ENCODE peak calls at places on chromosome 17, in four cellular contexts. F, Z, Q and L are unnamed samples.

GRCh38 chr17:17514993-17515920 is 19.1 kb upstream of the RASD1 start:
- DNase-seq in F (no peak), Q (peak), Z (no peak), L (peak)

GRCh38 chr17:48550313-48551205 is 5.7 kb upstream of the HOXB2 start:
- DNase-seq in Z (no peak), F (peak), Q (no peak), L (peak)

GRCh38 chr17:77222356-77222755 is 81.6 kb downstream of the SEC14L1 start:
- DNase-seq in Z (no peak), Q (no peak), F (no peak), L (no peak)

GRCh38 chr17:79026345-79027273 is 2.6 kb downstream of the C1QTNF1 start:
- DNase-seq in Q (no peak), Z (peak), F (no peak), L (no peak)

GRCh38 chr17:12627177-12627629 is 38.5 kb upstream of the MYOCD start:
- DNase-seq in F (no peak), Z (peak), Q (no peak), L (no peak)

GRCh38 chr17:7644768-7645167 is 6.0 kb upstream of the ATP1B2 start:
- DNase-seq in Z (no peak), F (no peak), Q (no peak), L (no peak)

GRCh38 chr17:292016-292415 is 60.6 kb downstream of the RPH3AL start:
- DNase-seq in Z (no peak), Q (no peak), F (no peak), L (no peak)

GRCh38 chr17:60743812-60744211 is 66.2 kb downstream of the BCAS3 start:
- DNase-seq in Q (no peak), F (no peak), Z (no peak), L (no peak)

GRCh38 chr17:39636927-39637736 is at the start of gene STARD3:
- DNase-seq in Q (peak), F (peak), Z (peak), L (peak)

GRCh38 chr17:47280072-47280811 is 26.6 kb downstream of the ITGB3 start:
- DNase-seq in Q (no peak), Z (no peak), F (no peak), L (no peak)

GRCh38 chr17:75832164-75832651 is 12.0 kb downstream of the UNC13D start:
- DNase-seq in Z (no peak), Q (peak), F (no peak), L (no peak)

GRCh38 chr17:78766743-78767294 is 15.3 kb downstream of the CYTH1 start:
- DNase-seq in F (no peak), Z (no peak), Q (no peak), L (no peak)

GRCh38 chr17:70772761-70773160 is 603.4 kb downstream of the KCNJ2 start:
- DNase-seq in Q (no peak), Z (no peak), F (no peak), L (no peak)

GRCh38 chr17:71147906-71148305 is 972.9 kb upstream of the SOX9 start:
- DNase-seq in F (no peak), Z (no peak), Q (no peak), L (no peak)

GRCh38 chr17:75152971-75153853 is 1.1 kb downstream of the JPT1 start:
- DNase-seq in Q (no peak), Z (peak), F (peak), L (peak)

GRCh38 chr17:7651097-7651958 is 602 bp downstream of the ATP1B2 start:
- DNase-seq in F (peak), Z (no peak), Q (peak), L (peak)

GRCh38 chr17:19274893-19275292 is 37.7 kb downstream of the EPN2 start:
- DNase-seq in Z (no peak), Q (no peak), F (no peak), L (no peak)

GRCh38 chr17:1168537-1169234 is 11.1 kb downstream of the ABR start:
- DNase-seq in Q (no peak), Z (no peak), F (no peak), L (no peak)

GRCh38 chr17:38579934-38580333 is 25.8 kb downstream of the SRCIN1 start:
- DNase-seq in Q (peak), F (peak), Z (peak), L (peak)

GRCh38 chr17:1934901-1935300 is 90.2 kb downstream of the RTN4RL1 start:
- DNase-seq in Q (no peak), F (no peak), Z (no peak), L (no peak)

GRCh38 chr17:30321314-30321713 is 12.5 kb downstream of the TMIGD1 start:
- DNase-seq in Q (no peak), Z (no peak), F (no peak), L (no peak)

GRCh38 chr17:6471531-6472465 is 27.5 kb downstream of the PIMREG start:
- DNase-seq in Q (no peak), F (peak), Z (no peak), L (no peak)

GRCh38 chr17:73359987-73360410 is 48.2 kb upstream of the CDC42EP4 start:
- DNase-seq in Q (peak), Z (peak), F (no peak), L (peak)

GRCh38 chr17:19387921-19388521 is 1.0 kb upstream of the MFAP4 start:
- DNase-seq in Z (no peak), F (no peak), Q (no peak), L (no peak)

GRCh38 chr17:80117491-80118401 is 16.4 kb downstream of the GAA start:
- DNase-seq in Q (peak), Z (no peak), F (no peak), L (no peak)

GRCh38 chr17:66405836-66406679 is 103.6 kb downstream of the PRKCA start:
- DNase-seq in Z (no peak), Q (no peak), F (no peak), L (no peak)
- TF ChIP-seq ATF2 in Z (no peak), Q (no peak), F (no peak), L (no peak)

DNA sequence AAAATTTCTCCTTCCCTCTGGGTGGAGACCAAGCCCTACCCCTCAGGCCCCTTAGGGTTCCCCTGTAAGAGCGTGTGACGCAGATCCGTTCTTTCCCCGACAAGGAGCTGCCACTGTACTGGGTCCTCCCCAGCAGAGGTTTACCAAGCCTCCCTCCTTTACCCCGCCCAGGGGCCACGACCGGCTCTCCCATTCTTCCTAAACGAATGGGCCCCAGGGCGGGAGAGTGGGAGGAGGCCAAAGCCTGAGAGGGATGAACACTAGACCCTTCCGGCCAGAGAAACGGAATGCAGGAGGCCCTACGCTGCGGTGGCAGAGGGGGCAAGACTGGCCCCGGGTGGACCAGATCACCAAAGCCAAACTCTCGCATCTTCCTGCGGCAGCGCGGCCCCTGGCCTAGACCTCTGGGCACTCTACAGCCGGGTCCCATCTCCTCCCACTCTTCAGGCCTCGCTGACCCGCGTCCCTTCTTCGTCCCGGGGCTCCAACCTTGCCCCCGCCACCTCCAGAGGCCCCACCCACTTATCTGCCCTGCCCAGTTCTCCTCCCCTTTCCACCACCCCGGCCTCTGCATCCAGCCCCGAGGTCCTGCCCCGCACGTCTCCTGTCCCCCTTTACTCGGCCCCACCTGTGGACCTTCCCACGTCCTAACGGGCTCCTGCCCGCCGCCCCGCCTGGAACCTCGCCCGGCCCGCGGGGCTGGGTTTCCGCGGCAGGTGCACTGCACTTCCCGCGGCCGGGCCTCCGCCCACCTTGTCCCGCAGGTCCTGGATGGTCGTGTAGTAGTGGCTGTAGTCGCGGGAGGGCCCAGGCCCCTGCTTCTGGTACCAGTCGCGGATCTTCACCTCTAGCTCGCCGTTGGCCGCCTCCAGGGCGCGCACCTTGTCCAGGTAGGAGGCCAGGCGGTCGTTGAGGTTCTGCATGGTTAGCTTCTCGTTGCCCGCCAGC is 758 bp downstream of the KRT19 start:
- DNase-seq in Z (no peak), F (peak), Q (peak), L (peak)
- TF ChIP-seq JUN in Z (no peak), F (no peak), Q (no peak), L (no peak)

GRCh38 chr17:32741381-32741780 is 135.5 kb downstream of the MYO1D start:
- DNase-seq in Q (no peak), F (no peak), Z (no peak), L (no peak)

GRCh38 chr17:32746280-32746679 is 130.6 kb downstream of the MYO1D start:
- DNase-seq in Z (no peak), F (no peak), Q (no peak), L (no peak)

GRCh38 chr17:32742686-32743538 is 134.0 kb downstream of the MYO1D start:
- DNase-seq in Z (no peak), Q (no peak), F (no peak), L (no peak)

GRCh38 chr17:32747856-32748255 is 129.1 kb downstream of the MYO1D start:
- DNase-seq in Z (peak), Q (no peak), F (no peak), L (no peak)

DNA sequence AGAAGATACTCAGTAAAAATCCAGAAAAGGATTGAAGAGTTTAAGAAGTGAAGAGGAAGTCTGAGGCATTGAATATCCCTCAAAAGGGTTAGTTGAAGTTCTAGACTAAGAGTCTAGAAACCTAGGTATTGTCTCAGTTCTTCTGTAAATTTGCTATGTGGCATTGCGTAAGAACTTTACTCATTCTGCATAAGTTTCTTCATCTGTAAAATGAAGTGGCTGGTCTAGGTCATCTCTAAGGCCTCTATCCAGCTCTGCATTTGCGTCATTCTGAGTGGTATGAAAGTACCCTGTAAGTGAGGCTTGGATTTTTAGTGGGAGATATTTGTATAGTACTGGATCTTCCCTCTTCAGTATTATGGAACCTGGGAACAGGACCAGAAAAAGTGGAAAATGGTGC is 130.2 kb downstream of the MYO1D start:
- DNase-seq in Z (no peak), Q (no peak), F (no peak), L (no peak)
- TF ChIP-seq ATF2 in Z (no peak), Q (no peak), F (no peak), L (no peak)

GRCh38 chr17:22707626-22708025 is 1015.3 kb downstream of the KCNJ18 start:
- DNase-seq in Q (no peak), F (no peak), Z (no peak), L (no peak)

GRCh38 chr17:22704674-22705073 is 1012.4 kb downstream of the KCNJ18 start:
- DNase-seq in F (no peak), Q (no peak), Z (no peak), L (no peak)

GRCh38 chr17:22703786-22704441 is 1011.6 kb downstream of the KCNJ18 start:
- DNase-seq in Q (no peak), F (peak), Z (no peak), L (no peak)

DNA sequence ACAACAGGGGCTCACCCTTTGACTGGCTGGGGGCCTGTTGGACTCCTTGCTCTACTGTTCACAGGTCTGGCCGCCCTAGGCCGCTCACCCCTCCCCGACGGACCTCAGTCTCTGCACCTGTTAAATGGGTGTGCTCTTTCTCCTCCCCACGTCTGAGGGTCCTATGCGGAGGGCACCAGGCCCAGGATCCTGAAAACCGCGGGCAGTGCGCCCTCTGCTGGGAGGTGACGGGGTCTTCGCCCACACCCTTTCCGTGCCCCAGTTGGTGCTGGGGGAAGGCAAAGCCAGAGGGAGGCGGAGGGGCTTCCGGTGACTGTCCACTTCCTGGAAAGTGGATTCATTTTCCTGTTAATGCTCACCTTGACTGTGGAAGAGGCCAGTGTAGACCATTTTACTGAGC is 1010.9 kb downstream of the KCNJ18 start:
- DNase-seq in Z (no peak), Q (no peak), F (peak), L (no peak)
- TF ChIP-seq JUN in Z (no peak), Q (no peak), F (no peak), L (no peak)

GRCh38 chr17:82216301-82217119 is 3.9 kb upstream of the CCDC57 start:
- DNase-seq in Z (peak), Q (no peak), F (no peak), L (no peak)

GRCh38 chr17:82218349-82219075 is 5.9 kb upstream of the CCDC57 start:
- DNase-seq in F (no peak), Z (no peak), Q (no peak), L (no peak)

GRCh38 chr17:82217120-82217529 is 4.5 kb upstream of the CCDC57 start:
- DNase-seq in F (no peak), Z (no peak), Q (no peak), L (no peak)

GRCh38 chr17:82219083-82219482 is 6.4 kb upstream of the CCDC57 start:
- DNase-seq in F (no peak), Q (no peak), Z (no peak), L (no peak)

GRCh38 chr17:82217530-82218204 is 5.0 kb upstream of the CCDC57 start:
- DNase-seq in Z (peak), F (peak), Q (no peak), L (no peak)
- TF ChIP-seq ATF2 in Z (peak), F (no peak), Q (no peak), L (no peak)

DNA sequence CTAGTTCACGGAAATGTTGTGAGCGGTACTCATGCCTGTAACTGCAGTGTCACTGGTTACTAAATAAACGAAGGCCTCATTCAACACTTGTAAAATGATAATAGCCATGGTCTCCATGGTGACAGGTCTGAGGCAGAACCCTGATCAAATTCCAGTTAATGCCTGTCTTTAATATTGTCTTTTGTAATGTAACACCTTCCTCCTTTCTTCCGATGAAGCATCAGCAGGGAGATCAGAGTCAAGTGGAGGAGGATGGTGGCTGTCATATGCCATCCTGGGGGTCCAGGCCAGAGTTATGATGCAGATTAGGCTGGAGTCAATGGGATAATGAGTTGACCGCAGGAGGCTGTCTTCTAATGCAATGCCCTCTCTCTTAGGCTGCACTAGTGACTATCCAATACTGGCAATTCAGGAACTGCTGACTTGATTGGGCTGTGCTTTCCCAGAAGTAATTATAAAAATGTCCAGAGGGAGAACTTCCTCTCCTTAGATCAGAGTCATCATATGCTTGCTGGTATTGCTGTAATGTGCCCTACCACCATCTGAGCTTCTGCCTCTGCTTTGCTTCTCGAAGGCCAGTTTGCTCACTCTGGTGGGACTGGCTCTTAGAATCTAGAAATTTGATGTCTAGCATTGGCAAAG is 419.1 kb downstream of the CA10 start:
- DNase-seq in Q (no peak), F (no peak), Z (no peak), L (no peak)
- TF ChIP-seq JUN in Q (no peak), F (no peak), Z (no peak), L (no peak)

DNA sequence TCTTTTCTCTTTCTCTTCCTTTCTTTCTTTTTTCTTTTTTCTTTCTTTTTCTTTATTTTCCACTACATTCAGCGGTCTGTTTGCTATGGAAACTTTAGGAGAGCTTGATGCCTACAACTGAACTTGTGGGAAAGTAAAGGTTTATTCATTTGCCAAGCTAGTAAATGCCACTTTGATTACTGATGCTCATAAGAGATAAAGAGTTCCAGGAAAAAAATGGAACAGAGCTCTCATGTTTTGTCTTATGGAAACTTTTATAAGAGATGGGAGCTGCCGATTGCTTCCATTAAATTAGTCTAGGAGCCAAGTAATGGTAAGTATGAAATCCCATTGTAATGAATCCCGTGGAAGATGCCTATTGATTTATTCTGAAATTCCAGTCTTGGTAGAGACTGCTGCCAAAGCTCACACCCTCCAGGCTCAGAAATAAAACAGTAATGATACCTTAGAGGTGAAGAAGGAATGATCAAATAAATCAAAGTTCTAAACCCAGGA is 7.2 kb downstream of the ANKFN1 start:
- DNase-seq in Q (no peak), Z (no peak), F (no peak), L (no peak)
- TF ChIP-seq ATF2 in Q (no peak), Z (no peak), F (no peak), L (no peak)

GRCh38 chr17:66636111-66636510 is 198.8 kb upstream of the CACNG5 start:
- DNase-seq in Q (no peak), F (no peak), Z (no peak), L (no peak)
- TF ChIP-seq JUN in Q (no peak), F (no peak), Z (no peak), L (no peak)

GRCh38 chr17:56167491-56167890 is 14.2 kb downstream of the ANKFN1 start:
- DNase-seq in Z (no peak), Q (no peak), F (no peak), L (no peak)

GRCh38 chr17:56169621-56170020 is 16.3 kb downstream of the ANKFN1 start:
- DNase-seq in Q (no peak), Z (no peak), F (no peak), L (no peak)

GRCh38 chr17:56159764-56160394 is 6.6 kb downstream of the ANKFN1 start:
- DNase-seq in F (no peak), Z (no peak), Q (no peak), L (no peak)

DNA sequence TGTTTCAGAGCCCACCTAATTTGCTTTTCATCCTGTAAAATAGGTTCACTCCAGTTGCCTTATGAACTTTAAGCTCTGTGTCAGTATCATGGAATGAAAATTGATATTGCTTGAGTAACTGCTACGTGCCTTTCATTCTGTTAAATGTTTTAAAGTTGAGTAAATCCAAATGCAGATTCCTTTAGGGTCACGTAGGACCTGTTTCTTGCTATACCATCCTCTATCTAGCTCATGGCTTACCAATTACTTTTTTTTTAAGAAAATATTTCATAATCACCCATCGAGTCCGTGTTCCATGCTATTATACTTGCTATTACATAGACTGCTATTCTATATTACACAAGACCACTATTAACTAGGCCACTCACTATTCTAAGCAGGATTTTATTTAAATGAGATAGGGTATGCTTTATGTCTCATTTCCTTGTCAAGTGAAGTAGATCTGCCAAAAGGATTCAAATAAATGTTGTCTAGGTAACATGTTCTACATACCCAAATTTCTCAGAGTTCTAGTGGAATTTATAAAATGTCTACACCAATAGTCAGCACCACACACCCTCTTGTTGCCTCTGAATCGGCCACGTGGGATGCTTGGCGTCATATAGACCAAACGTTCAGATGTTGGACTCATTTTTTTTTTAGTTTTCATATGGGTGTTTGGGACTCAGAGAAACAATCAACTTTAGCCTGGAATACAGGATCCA is 11.9 kb downstream of the ANKFN1 start:
- DNase-seq in Z (no peak), F (no peak), Q (no peak), L (no peak)
- TF ChIP-seq ATF2 in Z (no peak), F (no peak), Q (no peak), L (no peak)